ENCODE peak calls at places on chromosomes 1 and 21, in seven cellular contexts. One of them, this sample, is unnamed. For H3K4me1 and H3K9me3, the result is how much of the 10 kb centered on the place peaks cover.

GRCh38 chr1:119783354-119784126 is 14.8 kb upstream of the HMGCS2 start:
- DNase-seq in CD8-positive, alpha-beta memory T cell: no peak
- DNase-seq in stomach: no peak
- DNase-seq in CD4-positive, alpha-beta memory T cell: no peak
- DNase-seq in heart left ventricle: no peak
- DNase-seq in pancreas: no peak
- DNase-seq in adipocyte: peak
- DNase-seq in this sample: no peak

GRCh38 chr1:91552091-91552490 is 51.4 kb downstream of the CDC7 start:
- DNase-seq in CD8-positive, alpha-beta memory T cell: no peak
- DNase-seq in stomach: no peak
- DNase-seq in CD4-positive, alpha-beta memory T cell: no peak
- DNase-seq in heart left ventricle: no peak
- DNase-seq in pancreas: no peak
- DNase-seq in adipocyte: no peak
- DNase-seq in this sample: no peak

GRCh38 chr1:206729050-206729449 is 41.5 kb upstream of the IL19 start:
- DNase-seq in CD8-positive, alpha-beta memory T cell: no peak
- DNase-seq in stomach: peak
- DNase-seq in CD4-positive, alpha-beta memory T cell: no peak
- DNase-seq in heart left ventricle: no peak
- DNase-seq in pancreas: no peak
- DNase-seq in adipocyte: no peak
- DNase-seq in this sample: no peak

GRCh38 chr1:14429577-14429976 is 168.9 kb upstream of the KAZN start:
- DNase-seq in CD8-positive, alpha-beta memory T cell: no peak
- DNase-seq in stomach: no peak
- DNase-seq in CD4-positive, alpha-beta memory T cell: no peak
- DNase-seq in heart left ventricle: no peak
- DNase-seq in pancreas: no peak
- DNase-seq in adipocyte: no peak
- DNase-seq in this sample: no peak

GRCh38 chr1:226677121-226678020 is 61.7 kb downstream of the ITPKB start:
- DNase-seq in CD8-positive, alpha-beta memory T cell: peak
- DNase-seq in stomach: peak
- DNase-seq in CD4-positive, alpha-beta memory T cell: peak
- DNase-seq in heart left ventricle: peak
- DNase-seq in pancreas: peak
- DNase-seq in adipocyte: peak
- DNase-seq in this sample: peak

GRCh38 chr1:109985251-109986053 is 887 bp downstream of the AHCYL1 start:
- DNase-seq in CD8-positive, alpha-beta memory T cell: no peak
- DNase-seq in stomach: peak
- DNase-seq in CD4-positive, alpha-beta memory T cell: peak
- DNase-seq in heart left ventricle: no peak
- DNase-seq in pancreas: no peak
- DNase-seq in adipocyte: peak
- DNase-seq in this sample: no peak

GRCh38 chr21:25858328-25858727 is 123.6 kb downstream of the GABPA start:
- DNase-seq in CD8-positive, alpha-beta memory T cell: no peak
- DNase-seq in stomach: no peak
- DNase-seq in CD4-positive, alpha-beta memory T cell: no peak
- DNase-seq in heart left ventricle: no peak
- DNase-seq in pancreas: no peak
- DNase-seq in adipocyte: peak
- DNase-seq in this sample: no peak

GRCh38 chr1:211985556-211986264 is 49.6 kb downstream of the INTS7 start:
- DNase-seq in CD8-positive, alpha-beta memory T cell: no peak
- DNase-seq in stomach: no peak
- DNase-seq in CD4-positive, alpha-beta memory T cell: no peak
- DNase-seq in heart left ventricle: no peak
- DNase-seq in pancreas: no peak
- DNase-seq in adipocyte: no peak
- DNase-seq in this sample: no peak

GRCh38 chr1:111813440-111814304 is 58.0 kb downstream of the DDX20 start:
- DNase-seq in CD8-positive, alpha-beta memory T cell: no peak
- DNase-seq in stomach: no peak
- DNase-seq in CD4-positive, alpha-beta memory T cell: no peak
- DNase-seq in heart left ventricle: no peak
- DNase-seq in pancreas: no peak
- DNase-seq in adipocyte: no peak
- DNase-seq in this sample: no peak

GRCh38 chr1:197915797-197916686 is 1.1 kb upstream of the LHX9 start:
- DNase-seq in CD8-positive, alpha-beta memory T cell: no peak
- DNase-seq in stomach: no peak
- DNase-seq in CD4-positive, alpha-beta memory T cell: no peak
- DNase-seq in heart left ventricle: peak
- DNase-seq in pancreas: peak
- DNase-seq in adipocyte: peak
- DNase-seq in this sample: peak

GRCh38 chr1:174786760-174787159 is 213.0 kb upstream of the CACYBP start:
- DNase-seq in CD8-positive, alpha-beta memory T cell: no peak
- DNase-seq in stomach: no peak
- DNase-seq in CD4-positive, alpha-beta memory T cell: no peak
- DNase-seq in heart left ventricle: no peak
- DNase-seq in pancreas: no peak
- DNase-seq in adipocyte: no peak
- DNase-seq in this sample: no peak

GRCh38 chr1:226964068-226964425 is 24.0 kb downstream of the COQ8A start:
- DNase-seq in CD8-positive, alpha-beta memory T cell: no peak
- DNase-seq in stomach: no peak
- DNase-seq in CD4-positive, alpha-beta memory T cell: no peak
- DNase-seq in heart left ventricle: no peak
- DNase-seq in pancreas: no peak
- DNase-seq in adipocyte: no peak
- DNase-seq in this sample: no peak

GRCh38 chr1:244813327-244813726 is 22.1 kb upstream of the COX20 start:
- DNase-seq in CD8-positive, alpha-beta memory T cell: no peak
- DNase-seq in stomach: no peak
- DNase-seq in CD4-positive, alpha-beta memory T cell: no peak
- DNase-seq in heart left ventricle: no peak
- DNase-seq in pancreas: no peak
- DNase-seq in adipocyte: no peak
- DNase-seq in this sample: no peak

GRCh38 chr21:16842716-16843115 is 670.1 kb upstream of the CXADR start:
- DNase-seq in CD8-positive, alpha-beta memory T cell: no peak
- DNase-seq in stomach: no peak
- DNase-seq in CD4-positive, alpha-beta memory T cell: no peak
- DNase-seq in heart left ventricle: no peak
- DNase-seq in pancreas: no peak
- DNase-seq in adipocyte: no peak
- DNase-seq in this sample: no peak

GRCh38 chr1:59520759-59521442 is 224.0 kb downstream of the FGGY start:
- DNase-seq in CD8-positive, alpha-beta memory T cell: no peak
- DNase-seq in stomach: no peak
- DNase-seq in CD4-positive, alpha-beta memory T cell: no peak
- DNase-seq in heart left ventricle: no peak
- DNase-seq in pancreas: no peak
- DNase-seq in adipocyte: peak
- DNase-seq in this sample: peak

GRCh38 chr1:20921285-20921684 is 134.2 kb upstream of the HP1BP3 start:
- DNase-seq in CD8-positive, alpha-beta memory T cell: no peak
- DNase-seq in stomach: no peak
- DNase-seq in CD4-positive, alpha-beta memory T cell: no peak
- DNase-seq in heart left ventricle: no peak
- DNase-seq in pancreas: no peak
- DNase-seq in adipocyte: no peak
- DNase-seq in this sample: no peak

GRCh38 chr1:199041173-199041914 is 402.5 kb downstream of the PTPRC start:
- DNase-seq in CD8-positive, alpha-beta memory T cell: no peak
- DNase-seq in stomach: no peak
- DNase-seq in CD4-positive, alpha-beta memory T cell: peak
- DNase-seq in heart left ventricle: no peak
- DNase-seq in pancreas: no peak
- DNase-seq in adipocyte: no peak
- DNase-seq in this sample: no peak

GRCh38 chr1:52423771-52424170 is 19.4 kb downstream of the PRPF38A start:
- DNase-seq in CD8-positive, alpha-beta memory T cell: peak
- DNase-seq in stomach: no peak
- DNase-seq in CD4-positive, alpha-beta memory T cell: peak
- DNase-seq in heart left ventricle: no peak
- DNase-seq in pancreas: no peak
- DNase-seq in adipocyte: no peak
- DNase-seq in this sample: no peak

GRCh38 chr1:202858789-202859414 is 30.0 kb downstream of the RABIF start:
- DNase-seq in CD8-positive, alpha-beta memory T cell: no peak
- DNase-seq in stomach: no peak
- DNase-seq in CD4-positive, alpha-beta memory T cell: no peak
- DNase-seq in heart left ventricle: peak
- DNase-seq in pancreas: peak
- DNase-seq in adipocyte: no peak
- DNase-seq in this sample: no peak

GRCh38 chr1:86756062-86756406 is 51.7 kb downstream of the SH3GLB1 start:
- DNase-seq in CD8-positive, alpha-beta memory T cell: no peak
- DNase-seq in stomach: no peak
- DNase-seq in CD4-positive, alpha-beta memory T cell: no peak
- DNase-seq in heart left ventricle: no peak
- DNase-seq in pancreas: no peak
- DNase-seq in adipocyte: no peak
- DNase-seq in this sample: no peak

GRCh38 chr21:20186186-20186585 is 812.0 kb upstream of the NCAM2 start:
- DNase-seq in CD8-positive, alpha-beta memory T cell: no peak
- DNase-seq in stomach: no peak
- DNase-seq in CD4-positive, alpha-beta memory T cell: no peak
- DNase-seq in heart left ventricle: no peak
- DNase-seq in pancreas: no peak
- DNase-seq in adipocyte: no peak
- DNase-seq in this sample: no peak

GRCh38 chr1:169371400-169371799 is 3.4 kb downstream of the BLZF1 start:
- DNase-seq in CD8-positive, alpha-beta memory T cell: no peak
- DNase-seq in stomach: no peak
- DNase-seq in CD4-positive, alpha-beta memory T cell: no peak
- DNase-seq in heart left ventricle: no peak
- DNase-seq in pancreas: no peak
- DNase-seq in adipocyte: no peak
- DNase-seq in this sample: no peak

GRCh38 chr1:176391621-176392020 is 71.4 kb upstream of the PAPPA2 start:
- DNase-seq in CD8-positive, alpha-beta memory T cell: no peak
- DNase-seq in stomach: no peak
- DNase-seq in CD4-positive, alpha-beta memory T cell: no peak
- DNase-seq in heart left ventricle: no peak
- DNase-seq in pancreas: no peak
- DNase-seq in adipocyte: no peak
- DNase-seq in this sample: no peak

GRCh38 chr1:108505766-108506075 is 54.2 kb upstream of the EEIG2 start:
- DNase-seq in CD8-positive, alpha-beta memory T cell: no peak
- DNase-seq in stomach: no peak
- DNase-seq in CD4-positive, alpha-beta memory T cell: peak
- DNase-seq in heart left ventricle: no peak
- DNase-seq in pancreas: no peak
- DNase-seq in adipocyte: no peak
- DNase-seq in this sample: no peak

GRCh38 chr1:41155105-41155504 is 87.0 kb downstream of the SCMH1 start:
- DNase-seq in CD8-positive, alpha-beta memory T cell: no peak
- DNase-seq in stomach: no peak
- DNase-seq in CD4-positive, alpha-beta memory T cell: no peak
- DNase-seq in heart left ventricle: no peak
- DNase-seq in pancreas: no peak
- DNase-seq in adipocyte: no peak
- DNase-seq in this sample: no peak

GRCh38 chr1:161001537-161001936 is 19.4 kb downstream of the F11R start:
- DNase-seq in CD8-positive, alpha-beta memory T cell: no peak
- DNase-seq in stomach: no peak
- DNase-seq in CD4-positive, alpha-beta memory T cell: no peak
- DNase-seq in heart left ventricle: no peak
- DNase-seq in pancreas: no peak
- DNase-seq in adipocyte: peak
- DNase-seq in this sample: no peak

GRCh38 chr1:3456449-3456963 is 2.0 kb downstream of the ARHGEF16 start:
- DNase-seq in CD8-positive, alpha-beta memory T cell: no peak
- DNase-seq in stomach: peak
- DNase-seq in CD4-positive, alpha-beta memory T cell: no peak
- DNase-seq in heart left ventricle: peak
- DNase-seq in pancreas: no peak
- DNase-seq in adipocyte: no peak
- DNase-seq in this sample: no peak

GRCh38 chr1:3453203-3453761 is 1.2 kb upstream of the ARHGEF16 start:
- DNase-seq in CD8-positive, alpha-beta memory T cell: peak
- DNase-seq in stomach: peak
- DNase-seq in CD4-positive, alpha-beta memory T cell: peak
- DNase-seq in heart left ventricle: peak
- DNase-seq in pancreas: peak
- DNase-seq in adipocyte: peak
- DNase-seq in this sample: peak

GRCh38 chr1:3455630-3456448 is 1.4 kb downstream of the ARHGEF16 start:
- DNase-seq in CD8-positive, alpha-beta memory T cell: no peak
- DNase-seq in stomach: no peak
- DNase-seq in CD4-positive, alpha-beta memory T cell: no peak
- DNase-seq in heart left ventricle: peak
- DNase-seq in pancreas: no peak
- DNase-seq in adipocyte: no peak
- DNase-seq in this sample: no peak

GRCh38 chr1:3453891-3454810 is at the start of gene ARHGEF16:
- DNase-seq in CD8-positive, alpha-beta memory T cell: no peak
- DNase-seq in stomach: peak
- DNase-seq in CD4-positive, alpha-beta memory T cell: peak
- DNase-seq in heart left ventricle: peak
- DNase-seq in pancreas: peak
- DNase-seq in adipocyte: peak
- DNase-seq in this sample: no peak

GRCh38 chr1:3454811-3455618 is 550 bp downstream of the ARHGEF16 start:
- DNase-seq in CD8-positive, alpha-beta memory T cell: no peak
- DNase-seq in stomach: peak
- DNase-seq in CD4-positive, alpha-beta memory T cell: no peak
- DNase-seq in heart left ventricle: peak
- DNase-seq in pancreas: peak
- DNase-seq in adipocyte: no peak
- DNase-seq in this sample: no peak
- H3K4me1 ChIP-seq in CD8-positive, alpha-beta memory T cell: under half
- H3K4me1 ChIP-seq in stomach: half or more
- H3K4me1 ChIP-seq in CD4-positive, alpha-beta memory T cell: under half
- H3K4me1 ChIP-seq in heart left ventricle: under half
- H3K4me1 ChIP-seq in pancreas: under half
- H3K4me1 ChIP-seq in adipocyte: under half
- H3K4me1 ChIP-seq in this sample: under half

GRCh38 chr1:2560299-2561073 is 4.3 kb downstream of the TNFRSF14 start:
- DNase-seq in CD8-positive, alpha-beta memory T cell: no peak
- DNase-seq in stomach: no peak
- DNase-seq in CD4-positive, alpha-beta memory T cell: no peak
- DNase-seq in heart left ventricle: no peak
- DNase-seq in pancreas: no peak
- DNase-seq in adipocyte: no peak
- DNase-seq in this sample: no peak
- H3K9me3 ChIP-seq in CD8-positive, alpha-beta memory T cell: under half
- H3K9me3 ChIP-seq in stomach: under half
- H3K9me3 ChIP-seq in CD4-positive, alpha-beta memory T cell: under half
- H3K9me3 ChIP-seq in heart left ventricle: under half
- H3K9me3 ChIP-seq in pancreas: under half
- H3K9me3 ChIP-seq in adipocyte: under half
- H3K9me3 ChIP-seq in this sample: under half

GRCh38 chr1:115505157-115505571 is 136.6 kb upstream of the VANGL1 start:
- DNase-seq in CD8-positive, alpha-beta memory T cell: no peak
- DNase-seq in stomach: no peak
- DNase-seq in CD4-positive, alpha-beta memory T cell: no peak
- DNase-seq in heart left ventricle: no peak
- DNase-seq in pancreas: no peak
- DNase-seq in adipocyte: no peak
- DNase-seq in this sample: no peak
- H3K4me3 ChIP-seq in CD8-positive, alpha-beta memory T cell: no peak
- H3K4me3 ChIP-seq in stomach: no peak
- H3K4me3 ChIP-seq in CD4-positive, alpha-beta memory T cell: no peak
- H3K4me3 ChIP-seq in heart left ventricle: no peak
- H3K4me3 ChIP-seq in pancreas: no peak
- H3K4me3 ChIP-seq in adipocyte: no peak
- H3K4me3 ChIP-seq in this sample: no peak

GRCh38 chr1:234902774-234903173 is 225.9 kb downstream of the TOMM20 start:
- DNase-seq in CD8-positive, alpha-beta memory T cell: no peak
- DNase-seq in stomach: no peak
- DNase-seq in CD4-positive, alpha-beta memory T cell: no peak
- DNase-seq in heart left ventricle: no peak
- DNase-seq in pancreas: no peak
- DNase-seq in adipocyte: no peak
- DNase-seq in this sample: no peak
- H3K4me1 ChIP-seq in CD8-positive, alpha-beta memory T cell: under half
- H3K4me1 ChIP-seq in stomach: under half
- H3K4me1 ChIP-seq in CD4-positive, alpha-beta memory T cell: under half
- H3K4me1 ChIP-seq in heart left ventricle: under half
- H3K4me1 ChIP-seq in pancreas: under half
- H3K4me1 ChIP-seq in adipocyte: under half
- H3K4me1 ChIP-seq in this sample: under half

This sample was measured in SJSA1.